ENCODE peak calls at places on chromosomes 1 and 21, in seven cellular contexts. One of them, this sample, is unnamed. For H3K9me3, the result is how much of the 10 kb centered on the place peaks cover.

GRCh38 chr21:42456457-42456856 is 39.6 kb downstream of the RSPH1 start:
- DNase-seq in transverse colon: peak
- DNase-seq in upper lobe of left lung: no peak
- DNase-seq in HCT116: no peak
- DNase-seq in PC-9: no peak
- DNase-seq in IMR-90: no peak
- DNase-seq in neuronal stem cell: no peak
- DNase-seq in this sample: no peak

GRCh38 chr1:46180082-46180616 is 3.9 kb upstream of the P3R3URF start:
- DNase-seq in neuronal stem cell: no peak
- DNase-seq in PC-9: peak
- DNase-seq in upper lobe of left lung: peak
- DNase-seq in HCT116: peak
- DNase-seq in transverse colon: peak
- DNase-seq in IMR-90: no peak
- DNase-seq in this sample: no peak

GRCh38 chr1:1173061-1173792 is 453 bp upstream of the TTLL10 start:
- DNase-seq in upper lobe of left lung: no peak
- DNase-seq in transverse colon: no peak
- DNase-seq in IMR-90: no peak
- DNase-seq in HCT116: no peak
- DNase-seq in neuronal stem cell: no peak
- DNase-seq in PC-9: no peak
- DNase-seq in this sample: no peak

GRCh38 chr21:21715286-21715969 is 717.2 kb downstream of the NCAM2 start:
- DNase-seq in IMR-90: peak
- DNase-seq in neuronal stem cell: no peak
- DNase-seq in upper lobe of left lung: no peak
- DNase-seq in PC-9: no peak
- DNase-seq in transverse colon: no peak
- DNase-seq in HCT116: no peak
- DNase-seq in this sample: no peak

GRCh38 chr1:196324345-196324744 is 283.9 kb downstream of the KCNT2 start:
- DNase-seq in transverse colon: no peak
- DNase-seq in neuronal stem cell: no peak
- DNase-seq in HCT116: no peak
- DNase-seq in upper lobe of left lung: no peak
- DNase-seq in PC-9: no peak
- DNase-seq in IMR-90: peak
- DNase-seq in this sample: no peak

GRCh38 chr1:203084588-203085527 is 954 bp downstream of the MYOG start:
- DNase-seq in IMR-90: no peak
- DNase-seq in PC-9: peak
- DNase-seq in neuronal stem cell: no peak
- DNase-seq in upper lobe of left lung: no peak
- DNase-seq in transverse colon: no peak
- DNase-seq in HCT116: no peak
- DNase-seq in this sample: no peak

GRCh38 chr1:20698195-20698910 is 19.5 kb downstream of the KIF17 start:
- DNase-seq in HCT116: no peak
- DNase-seq in neuronal stem cell: no peak
- DNase-seq in IMR-90: peak
- DNase-seq in transverse colon: no peak
- DNase-seq in PC-9: no peak
- DNase-seq in upper lobe of left lung: no peak
- DNase-seq in this sample: no peak

GRCh38 chr21:45869121-45870007 is 112.2 kb upstream of the COL6A1 start:
- DNase-seq in PC-9: no peak
- DNase-seq in IMR-90: peak
- DNase-seq in transverse colon: no peak
- DNase-seq in HCT116: no peak
- DNase-seq in neuronal stem cell: no peak
- DNase-seq in upper lobe of left lung: no peak
- DNase-seq in this sample: no peak

GRCh38 chr1:23964790-23965740 is 5.4 kb downstream of the PNRC2 start:
- DNase-seq in HCT116: no peak
- DNase-seq in transverse colon: no peak
- DNase-seq in neuronal stem cell: no peak
- DNase-seq in PC-9: no peak
- DNase-seq in upper lobe of left lung: no peak
- DNase-seq in IMR-90: peak
- DNase-seq in this sample: no peak

GRCh38 chr21:31713973-31714740 is 17.8 kb downstream of the SCAF4 start:
- DNase-seq in HCT116: no peak
- DNase-seq in PC-9: no peak
- DNase-seq in IMR-90: peak
- DNase-seq in upper lobe of left lung: no peak
- DNase-seq in neuronal stem cell: no peak
- DNase-seq in transverse colon: no peak
- DNase-seq in this sample: peak

GRCh38 chr1:37485902-37486679 is 11.7 kb downstream of the ZC3H12A start:
- DNase-seq in PC-9: no peak
- DNase-seq in HCT116: no peak
- DNase-seq in transverse colon: no peak
- DNase-seq in upper lobe of left lung: no peak
- DNase-seq in neuronal stem cell: no peak
- DNase-seq in IMR-90: no peak
- DNase-seq in this sample: no peak

GRCh38 chr1:9101510-9102146 is 27.3 kb downstream of the GPR157 start:
- DNase-seq in PC-9: no peak
- DNase-seq in transverse colon: peak
- DNase-seq in upper lobe of left lung: no peak
- DNase-seq in HCT116: peak
- DNase-seq in neuronal stem cell: peak
- DNase-seq in IMR-90: peak
- DNase-seq in this sample: peak

GRCh38 chr1:53541761-53542550 is 82.8 kb downstream of the DMRTB1 start:
- DNase-seq in IMR-90: peak
- DNase-seq in HCT116: peak
- DNase-seq in upper lobe of left lung: no peak
- DNase-seq in PC-9: peak
- DNase-seq in transverse colon: peak
- DNase-seq in neuronal stem cell: no peak
- DNase-seq in this sample: no peak

GRCh38 chr1:203267347-203267846 is 37.9 kb upstream of the BTG2 start:
- DNase-seq in HCT116: peak
- DNase-seq in PC-9: peak
- DNase-seq in neuronal stem cell: peak
- DNase-seq in IMR-90: peak
- DNase-seq in upper lobe of left lung: peak
- DNase-seq in transverse colon: peak
- DNase-seq in this sample: peak

GRCh38 chr1:209012443-209013196 is 570.9 kb upstream of the CAMK1G start:
- DNase-seq in HCT116: no peak
- DNase-seq in PC-9: no peak
- DNase-seq in neuronal stem cell: no peak
- DNase-seq in transverse colon: no peak
- DNase-seq in upper lobe of left lung: peak
- DNase-seq in IMR-90: no peak
- DNase-seq in this sample: no peak

GRCh38 chr1:67522001-67522441 is 91.8 kb upstream of the SERBP1 start:
- DNase-seq in upper lobe of left lung: no peak
- DNase-seq in HCT116: no peak
- DNase-seq in IMR-90: no peak
- DNase-seq in transverse colon: no peak
- DNase-seq in neuronal stem cell: no peak
- DNase-seq in PC-9: no peak
- DNase-seq in this sample: peak

GRCh38 chr1:27142464-27142863 is 12.5 kb downstream of the SLC9A1 start:
- DNase-seq in neuronal stem cell: no peak
- DNase-seq in PC-9: peak
- DNase-seq in transverse colon: no peak
- DNase-seq in HCT116: no peak
- DNase-seq in upper lobe of left lung: no peak
- DNase-seq in IMR-90: no peak
- DNase-seq in this sample: no peak

GRCh38 chr1:28412731-28413130 is 43.2 kb downstream of the PHACTR4 start:
- DNase-seq in PC-9: no peak
- DNase-seq in transverse colon: no peak
- DNase-seq in IMR-90: no peak
- DNase-seq in HCT116: no peak
- DNase-seq in neuronal stem cell: no peak
- DNase-seq in upper lobe of left lung: no peak
- DNase-seq in this sample: no peak

GRCh38 chr1:230299148-230300006 is 126.8 kb downstream of the PGBD5 start:
- DNase-seq in upper lobe of left lung: peak
- DNase-seq in transverse colon: peak
- DNase-seq in IMR-90: no peak
- DNase-seq in HCT116: no peak
- DNase-seq in PC-9: no peak
- DNase-seq in neuronal stem cell: no peak
- DNase-seq in this sample: no peak

GRCh38 chr1:73800376-73800775 is 397.6 kb downstream of the LRRIQ3 start:
- DNase-seq in PC-9: peak
- DNase-seq in IMR-90: no peak
- DNase-seq in neuronal stem cell: no peak
- DNase-seq in HCT116: no peak
- DNase-seq in upper lobe of left lung: no peak
- DNase-seq in transverse colon: no peak
- DNase-seq in this sample: no peak

GRCh38 chr1:181251001-181251712 is 162.7 kb downstream of the IER5 start:
- DNase-seq in transverse colon: no peak
- DNase-seq in IMR-90: peak
- DNase-seq in HCT116: peak
- DNase-seq in upper lobe of left lung: no peak
- DNase-seq in neuronal stem cell: no peak
- DNase-seq in PC-9: peak
- DNase-seq in this sample: no peak

GRCh38 chr1:109803901-109804331 is 40.2 kb upstream of the EPS8L3 start:
- DNase-seq in HCT116: no peak
- DNase-seq in IMR-90: no peak
- DNase-seq in upper lobe of left lung: peak
- DNase-seq in transverse colon: no peak
- DNase-seq in neuronal stem cell: no peak
- DNase-seq in PC-9: no peak
- DNase-seq in this sample: no peak

GRCh38 chr1:153532161-153532560 is 3.6 kb downstream of the S100A6 start:
- DNase-seq in IMR-90: no peak
- DNase-seq in transverse colon: no peak
- DNase-seq in upper lobe of left lung: no peak
- DNase-seq in neuronal stem cell: no peak
- DNase-seq in PC-9: no peak
- DNase-seq in HCT116: no peak
- DNase-seq in this sample: no peak

GRCh38 chr1:63320024-63320799 is 2.2 kb upstream of the FOXD3 start:
- DNase-seq in upper lobe of left lung: no peak
- DNase-seq in transverse colon: no peak
- DNase-seq in HCT116: no peak
- DNase-seq in PC-9: no peak
- DNase-seq in neuronal stem cell: peak
- DNase-seq in IMR-90: no peak
- DNase-seq in this sample: no peak

GRCh38 chr1:198935371-198935921 is 296.6 kb downstream of the PTPRC start:
- DNase-seq in IMR-90: peak
- DNase-seq in HCT116: peak
- DNase-seq in neuronal stem cell: no peak
- DNase-seq in upper lobe of left lung: peak
- DNase-seq in transverse colon: peak
- DNase-seq in PC-9: peak
- DNase-seq in this sample: peak

GRCh38 chr1:168328965-168329364 is 48.3 kb downstream of the TBX19 start:
- DNase-seq in PC-9: no peak
- DNase-seq in upper lobe of left lung: no peak
- DNase-seq in HCT116: no peak
- DNase-seq in transverse colon: no peak
- DNase-seq in neuronal stem cell: no peak
- DNase-seq in IMR-90: no peak
- DNase-seq in this sample: no peak

GRCh38 chr21:21851205-21851604 is 853.0 kb downstream of the NCAM2 start:
- DNase-seq in upper lobe of left lung: no peak
- DNase-seq in transverse colon: no peak
- DNase-seq in HCT116: no peak
- DNase-seq in IMR-90: no peak
- DNase-seq in neuronal stem cell: no peak
- DNase-seq in PC-9: no peak
- DNase-seq in this sample: peak

GRCh38 chr1:38872401-38873026 is 634 bp downstream of the MYCBP start:
- DNase-seq in HCT116: no peak
- DNase-seq in neuronal stem cell: no peak
- DNase-seq in IMR-90: peak
- DNase-seq in transverse colon: peak
- DNase-seq in PC-9: no peak
- DNase-seq in upper lobe of left lung: peak
- DNase-seq in this sample: peak
- H3K4me3 ChIP-seq in HCT116: peak
- H3K4me3 ChIP-seq in neuronal stem cell: peak
- H3K4me3 ChIP-seq in IMR-90: peak
- H3K4me3 ChIP-seq in transverse colon: peak
- H3K4me3 ChIP-seq in PC-9: peak
- H3K4me3 ChIP-seq in upper lobe of left lung: peak
- H3K4me3 ChIP-seq in this sample: peak

GRCh38 chr1:239219679-239220078 is 166.7 kb upstream of the CHRM3 start:
- DNase-seq in HCT116: no peak
- DNase-seq in upper lobe of left lung: no peak
- DNase-seq in PC-9: no peak
- DNase-seq in transverse colon: no peak
- DNase-seq in neuronal stem cell: no peak
- DNase-seq in IMR-90: no peak
- DNase-seq in this sample: no peak
- H3K9me3 ChIP-seq in HCT116: under half
- H3K9me3 ChIP-seq in upper lobe of left lung: under half
- H3K9me3 ChIP-seq in PC-9: under half
- H3K9me3 ChIP-seq in transverse colon: under half
- H3K9me3 ChIP-seq in neuronal stem cell: under half
- H3K9me3 ChIP-seq in IMR-90: under half
- H3K9me3 ChIP-seq in this sample: under half

DNA sequence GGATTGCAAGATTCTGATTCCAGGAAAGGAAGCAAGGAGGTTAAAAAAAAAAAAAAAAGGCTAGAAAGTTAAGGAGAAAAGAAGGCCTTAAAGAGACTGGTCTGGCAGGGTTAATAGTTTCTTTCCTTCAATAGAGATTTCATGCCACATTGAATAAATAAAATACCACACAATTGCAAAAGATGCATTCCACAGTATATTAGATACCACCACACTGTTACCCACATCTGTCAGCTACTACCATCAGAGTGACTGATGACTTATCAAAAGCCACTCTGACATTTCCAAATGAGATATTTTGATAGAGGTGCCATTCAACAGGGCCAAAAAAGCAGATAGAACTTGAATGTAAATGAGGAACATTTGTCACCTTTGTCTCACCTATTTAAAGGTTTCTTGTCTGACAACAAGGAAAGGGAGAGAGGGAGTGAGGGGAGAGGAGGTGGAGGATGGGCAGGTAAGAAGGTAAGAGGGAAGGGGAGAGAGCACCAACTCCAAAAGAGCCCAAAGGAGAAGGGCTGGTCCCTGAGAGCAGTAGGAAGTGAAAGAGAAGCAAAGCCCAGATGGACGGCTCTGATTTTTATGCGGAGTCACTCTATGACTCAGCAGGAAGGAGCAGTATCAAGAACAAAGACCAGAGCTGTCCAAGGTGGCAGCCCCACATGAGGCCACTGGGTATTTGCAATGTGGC is 38.3 kb downstream of the LRRN2 start:
- DNase-seq in transverse colon: peak
- DNase-seq in IMR-90: peak
- DNase-seq in upper lobe of left lung: no peak
- DNase-seq in HCT116: peak
- DNase-seq in neuronal stem cell: peak
- DNase-seq in PC-9: peak
- DNase-seq in this sample: peak
- H3K4me3 ChIP-seq in transverse colon: no peak
- H3K4me3 ChIP-seq in IMR-90: no peak
- H3K4me3 ChIP-seq in upper lobe of left lung: no peak
- H3K4me3 ChIP-seq in HCT116: no peak
- H3K4me3 ChIP-seq in neuronal stem cell: no peak
- H3K4me3 ChIP-seq in PC-9: no peak
- H3K4me3 ChIP-seq in this sample: no peak

GRCh38 chr1:228299211-228299610 is 91.4 kb downstream of the OBSCN start:
- DNase-seq in neuronal stem cell: no peak
- DNase-seq in PC-9: no peak
- DNase-seq in HCT116: no peak
- DNase-seq in IMR-90: no peak
- DNase-seq in upper lobe of left lung: no peak
- DNase-seq in transverse colon: no peak
- DNase-seq in this sample: no peak
- H3K9me3 ChIP-seq in neuronal stem cell: under half
- H3K9me3 ChIP-seq in PC-9: under half
- H3K9me3 ChIP-seq in HCT116: under half
- H3K9me3 ChIP-seq in IMR-90: under half
- H3K9me3 ChIP-seq in upper lobe of left lung: under half
- H3K9me3 ChIP-seq in transverse colon: under half
- H3K9me3 ChIP-seq in this sample: under half